ENCODE peak calls at places on chromosomes 6 and 20, in ten cellular contexts. Q is neural crest cell; F is endothelial cell; N is T-cell; V is stimulated activated CD4-positive, alpha-beta T cell treated with anti-CD3 and anti-CD28 coated beads, TNF-alpha, amount 100 ng/mL, for 4 hours; X is activated CD8-positive, alpha-beta memory T cell treated with anti-CD3 and anti-CD28 coated beads, Interleukin-2, amount 50 U/mL, for 4 hours; M is central memory CD4-positive, alpha-beta T cell; B is kidney tubule cell; L is pancreas; R is body of pancreas. J is an unnamed sample.

GRCh38 chr6:144259988-144260387 is 25.1 kb upstream of the UTRN start:
- DNase-seq in Q (no peak), F (no peak), N (no peak), V (no peak), X (no peak), M (no peak), B (no peak), L (no peak), R (no peak), J (no peak)

GRCh38 chr20:42589976-42590639 is 599.6 kb downstream of the PTPRT start:
- DNase-seq in Q (no peak), F (no peak), N (no peak), V (no peak), X (no peak), M (no peak), B (no peak), L (peak; percentile 34), R (no peak), J (no peak)

GRCh38 chr6:151671195-151671594 is 136.3 kb upstream of the ESR1 start:
- DNase-seq in Q (no peak), F (no peak), N (no peak), V (no peak), X (no peak), M (no peak), B (no peak), L (no peak), R (no peak), J (no peak)

GRCh38 chr6:19838442-19839236 is 1.5 kb downstream of the ID4 start:
- DNase-seq in Q (peak; percentile 37), F (peak; percentile 54), N (no peak), V (no peak), X (no peak), M (no peak), B (peak; percentile 90), L (peak; percentile 60), R (peak; percentile 81), J (no peak)

GRCh38 chr6:49052901-49053300 is 410.2 kb downstream of the MMUT start:
- DNase-seq in Q (no peak), F (no peak), N (no peak), V (no peak), X (no peak), M (no peak), B (peak; percentile 4), L (no peak), R (no peak), J (no peak)

GRCh38 chr6:74451953-74452352 is 753.9 kb downstream of the COL12A1 start:
- DNase-seq in Q (peak; percentile 23), F (no peak), N (no peak), V (no peak), X (no peak), M (no peak), B (no peak), L (no peak), R (no peak), J (no peak)

GRCh38 chr20:7269452-7269851 is 502.0 kb downstream of the BMP2 start:
- DNase-seq in Q (no peak), F (no peak), N (no peak), V (no peak), X (no peak), M (no peak), B (no peak), L (no peak), R (no peak), J (no peak)

GRCh38 chr20:17625246-17626051 is 55.6 kb downstream of the DSTN start:
- DNase-seq in Q (no peak), F (no peak), N (no peak), V (no peak), X (peak; percentile 9), M (no peak), B (no peak), L (no peak), R (no peak), J (no peak)

GRCh38 chr20:37383229-37383989 is 37.5 kb downstream of the SRC start:
- DNase-seq in Q (no peak), F (no peak), N (no peak), V (no peak), X (peak; percentile 19), M (no peak), B (peak; percentile 69), L (no peak), R (no peak), J (no peak)

GRCh38 chr6:43090557-43090952 is 14.4 kb downstream of the PTK7 start:
- DNase-seq in Q (no peak), F (no peak), N (no peak), V (no peak), X (no peak), M (no peak), B (no peak), L (no peak), R (no peak), J (no peak)

GRCh38 chr20:401682-402495 is 6.2 kb upstream of the RBCK1 start:
- DNase-seq in Q (no peak), F (no peak), N (no peak), V (no peak), X (no peak), M (no peak), B (peak; percentile 100), L (peak; percentile 70), R (no peak), J (no peak)

GRCh38 chr6:71258078-71258866 is 30.3 kb upstream of the OGFRL1 start:
- DNase-seq in Q (no peak), F (no peak), N (no peak), V (no peak), X (no peak), M (no peak), B (no peak), L (no peak), R (no peak), J (no peak)

GRCh38 chr6:67630146-67630545 is 1004.9 kb upstream of the ADGRB3 start:
- DNase-seq in Q (no peak), F (no peak), N (no peak), V (no peak), X (no peak), M (no peak), B (peak; percentile 7), L (no peak), R (no peak), J (no peak)

GRCh38 chr20:1291191-1291741 is 25.2 kb downstream of the SNPH start:
- DNase-seq in Q (no peak), F (no peak), N (no peak), V (no peak), X (no peak), M (no peak), B (peak; percentile 1), L (no peak), R (no peak), J (no peak)

GRCh38 chr20:56554869-56555268 is 21.8 kb downstream of the FAM209B start:
- DNase-seq in Q (no peak), F (no peak), N (no peak), V (no peak), X (no peak), M (no peak), B (peak; percentile 96), L (peak; percentile 11), R (peak; percentile 71), J (no peak)

GRCh38 chr6:113530769-113531168 is 326.4 kb upstream of the MARCKS start:
- DNase-seq in Q (peak; percentile 2), F (no peak), N (no peak), V (no peak), X (no peak), M (no peak), B (peak; percentile 72), L (no peak), R (no peak), J (no peak)

GRCh38 chr6:139452176-139452876 is 77.9 kb upstream of the CITED2 start:
- DNase-seq in Q (no peak), F (no peak), N (no peak), V (no peak), X (no peak), M (no peak), B (no peak), L (no peak), R (no peak), J (no peak)

GRCh38 chr6:348860-349396 is 42.6 kb upstream of the IRF4 start:
- DNase-seq in Q (no peak), F (no peak), N (no peak), V (no peak), X (no peak), M (no peak), B (no peak), L (no peak), R (no peak), J (no peak)

GRCh38 chr6:24229694-24230093 is 103.7 kb downstream of the NRSN1 start:
- DNase-seq in Q (no peak), F (no peak), N (no peak), V (no peak), X (no peak), M (no peak), B (no peak), L (no peak), R (no peak), J (no peak)

GRCh38 chr6:137188855-137189254 is 15.4 kb upstream of the IL22RA2 start:
- DNase-seq in Q (no peak), F (no peak), N (no peak), V (no peak), X (no peak), M (no peak), B (peak; percentile 4), L (no peak), R (no peak), J (no peak)

GRCh38 chr20:21322083-21322710 is 19.1 kb downstream of the XRN2 start:
- DNase-seq in Q (no peak), F (no peak), N (no peak), V (no peak), X (no peak), M (no peak), B (no peak), L (no peak), R (no peak), J (no peak)

GRCh38 chr20:63029358-63030121 is 22.8 kb upstream of the BHLHE23 start:
- DNase-seq in Q (no peak), F (no peak), N (peak; percentile 38), V (no peak), X (no peak), M (no peak), B (peak; percentile 76), L (no peak), R (no peak), J (peak; percentile 50)

GRCh38 chr6:154969796-154970195 is 25.3 kb upstream of the TIAM2 start:
- DNase-seq in Q (no peak), F (no peak), N (no peak), V (no peak), X (no peak), M (no peak), B (no peak), L (no peak), R (no peak), J (no peak)

GRCh38 chr20:62971211-62971949 is 18.9 kb downstream of the SLC17A9 start:
- DNase-seq in Q (no peak), F (no peak), N (no peak), V (no peak), X (no peak), M (no peak), B (no peak), L (no peak), R (no peak), J (no peak)

GRCh38 chr6:51505451-51505850 is 582.0 kb downstream of the PKHD1 start:
- DNase-seq in Q (no peak), F (no peak), N (no peak), V (no peak), X (no peak), M (no peak), B (no peak), L (no peak), R (no peak), J (no peak)

GRCh38 chr20:58669287-58670006 is 18.4 kb downstream of the STX16 start:
- DNase-seq in Q (no peak), F (no peak), N (no peak), V (no peak), X (no peak), M (no peak), B (no peak), L (no peak), R (no peak), J (no peak)

GRCh38 chr6:20038805-20039204 is 173.5 kb downstream of the MBOAT1 start:
- DNase-seq in Q (no peak), F (no peak), N (no peak), V (no peak), X (no peak), M (no peak), B (peak; percentile 47), L (peak; percentile 20), R (peak; percentile 19), J (no peak)

GRCh38 chr6:3664641-3665041 is 86.9 kb downstream of the PXDC1 start:
- DNase-seq in Q (no peak), F (no peak), N (no peak), V (no peak), X (no peak), M (no peak), B (peak; percentile 38), L (no peak), R (no peak), J (no peak)

J was measured in naive thymus-derived CD4-positive, alpha-beta T cell.